ENCODE peak calls at places on chromosome 1, in six cellular contexts. Z is neuronal stem cell, T is IMR-90, M is H9, B is mesenchymal stem cell, C is H1. E is an unnamed sample.

GRCh38 chr1:84156210-84156621 is 12.1 kb downstream of the PRKACB start:
- DNase-seq in Z (no peak), T (peak), M (no peak), B (peak), C (no peak), E (no peak)

GRCh38 chr1:37020653-37021277 is 13.6 kb downstream of the GRIK3 start:
- DNase-seq in Z (peak), T (no peak), M (peak), B (no peak), C (peak), E (peak)

GRCh38 chr1:39788758-39789570 is at the start of gene BMP8B:
- DNase-seq in Z (no peak), T (no peak), M (peak), B (peak), C (peak), E (peak)

GRCh38 chr1:236590553-236591150 is 13.7 kb downstream of the HEATR1 start:
- DNase-seq in Z (no peak), T (no peak), M (no peak), B (no peak), C (no peak), E (no peak)

GRCh38 chr1:77636864-77637263 is 45.6 kb downstream of the ZZZ3 start:
- DNase-seq in Z (no peak), T (no peak), M (peak), B (no peak), C (no peak), E (peak)

GRCh38 chr1:83574749-83575148 is 424.2 kb downstream of the TTLL7 start:
- DNase-seq in Z (peak), T (no peak), M (no peak), B (no peak), C (no peak), E (no peak)

GRCh38 chr1:10398278-10398733 is 558 bp upstream of the PGD start:
- DNase-seq in Z (no peak), T (no peak), M (no peak), B (no peak), C (no peak), E (no peak)

GRCh38 chr1:203545032-203545816 is 51.3 kb downstream of the OPTC start:
- DNase-seq in Z (no peak), T (no peak), M (no peak), B (no peak), C (no peak), E (no peak)

GRCh38 chr1:117670996-117671780 is 65.3 kb downstream of the TENT5C start:
- DNase-seq in Z (no peak), T (no peak), M (peak), B (no peak), C (no peak), E (no peak)

GRCh38 chr1:211345719-211346118 is 19.1 kb downstream of the TRAF5 start:
- DNase-seq in Z (peak), T (peak), M (peak), B (no peak), C (no peak), E (peak)

GRCh38 chr1:2535981-2536380 is 5.9 kb upstream of the HES5 start:
- DNase-seq in Z (no peak), T (no peak), M (no peak), B (no peak), C (no peak), E (no peak)

GRCh38 chr1:172751668-172752067 is 92.8 kb downstream of the FASLG start:
- DNase-seq in Z (no peak), T (no peak), M (no peak), B (no peak), C (no peak), E (no peak)

GRCh38 chr1:29395724-29396437 is 159.6 kb downstream of the PTPRU start:
- DNase-seq in Z (no peak), T (no peak), M (no peak), B (no peak), C (no peak), E (no peak)

DNA sequence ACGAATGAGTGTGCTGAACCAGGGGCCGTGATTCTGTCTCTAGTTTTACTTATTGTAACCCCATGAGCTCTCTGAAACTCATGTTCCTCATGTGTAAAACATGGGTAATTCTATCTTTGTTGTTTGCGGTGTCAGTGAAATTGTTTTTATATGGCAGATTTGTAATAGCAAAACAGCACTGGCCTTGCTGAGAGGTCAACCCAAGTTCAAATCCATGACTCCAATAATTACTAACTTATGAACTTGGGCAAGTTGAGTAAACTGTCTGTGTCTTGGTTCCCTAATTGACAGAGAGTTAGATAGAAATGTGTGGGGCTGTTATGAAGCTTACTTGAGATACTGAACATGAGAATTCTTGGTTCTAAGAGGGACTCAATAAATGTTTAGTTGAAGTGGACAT is 17.8 kb downstream of the C1orf116 start:
- DNase-seq in Z (no peak), T (no peak), M (no peak), B (no peak), C (no peak), E (no peak)
- H2BK15ac ChIP-seq in Z (no peak), T (no peak), M (no peak), B (no peak), C (no peak), E (no peak)

GRCh38 chr1:32336963-32337675 is 1.1 kb upstream of the MARCKSL1 start:
- DNase-seq in Z (no peak), T (peak), M (no peak), B (peak), C (no peak), E (no peak)
- H3K27ac ChIP-seq in Z (no peak), T (no peak), M (no peak), B (no peak), C (no peak), E (no peak)

GRCh38 chr1:99304725-99305282 is 40.5 kb downstream of the PLPPR4 start:
- DNase-seq in Z (no peak), T (no peak), M (no peak), B (no peak), C (no peak), E (no peak)
- H2BK15ac ChIP-seq in Z (no peak), T (no peak), M (no peak), B (no peak), C (no peak), E (no peak)

GRCh38 chr1:56496861-56497772 is 82.2 kb downstream of the PLPP3 start:
- DNase-seq in Z (no peak), T (no peak), M (no peak), B (no peak), C (no peak), E (no peak)

GRCh38 chr1:56494306-56494705 is 85.1 kb downstream of the PLPP3 start:
- DNase-seq in Z (no peak), T (no peak), M (no peak), B (no peak), C (no peak), E (peak)

GRCh38 chr1:56495538-56495937 is 83.8 kb downstream of the PLPP3 start:
- DNase-seq in Z (no peak), T (no peak), M (no peak), B (no peak), C (no peak), E (no peak)

GRCh38 chr1:56493826-56494225 is 85.5 kb downstream of the PLPP3 start:
- DNase-seq in Z (no peak), T (no peak), M (no peak), B (no peak), C (no peak), E (no peak)

DNA sequence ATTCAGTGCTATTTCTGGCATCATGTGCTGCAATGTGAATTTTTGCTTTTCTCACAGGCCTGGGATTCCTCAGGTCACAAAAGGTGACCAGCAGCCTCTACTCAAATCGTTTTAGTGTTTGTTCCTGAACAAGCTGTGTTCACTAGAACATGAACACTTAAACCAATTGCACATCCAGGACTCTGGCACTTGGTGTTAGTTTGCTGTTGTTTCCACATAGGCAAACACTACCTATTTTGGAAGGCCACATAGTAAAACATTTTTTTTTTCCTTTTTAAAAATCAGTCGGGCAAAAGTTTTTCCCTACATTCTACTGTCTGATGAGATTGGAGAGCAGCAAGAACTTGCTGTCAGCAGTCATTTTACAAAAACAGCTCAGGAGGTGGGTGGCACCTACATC is 83.2 kb downstream of the PLPP3 start:
- DNase-seq in Z (no peak), T (no peak), M (no peak), B (no peak), C (no peak), E (no peak)
- H3K27ac ChIP-seq in Z (no peak), T (no peak), M (no peak), B (no peak), C (no peak), E (no peak)

DNA sequence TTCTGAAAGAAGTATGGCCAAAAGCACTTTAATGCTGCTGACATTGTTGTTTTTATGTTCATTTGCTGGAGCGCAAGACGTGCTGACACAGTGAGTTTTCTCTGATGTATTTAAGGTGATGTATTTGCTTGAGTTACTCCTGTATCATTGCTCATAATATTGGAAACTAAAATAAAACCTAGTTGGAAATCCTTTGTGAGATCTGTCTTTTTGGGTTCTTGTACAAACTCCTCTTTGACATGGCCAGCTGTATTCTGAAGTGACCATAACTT is 6.0 kb upstream of the MIIP start:
- DNase-seq in Z (no peak), T (no peak), M (no peak), B (no peak), C (no peak), E (no peak)
- H2BK15ac ChIP-seq in Z (no peak), T (no peak), M (no peak), B (no peak), C (no peak), E (no peak)

GRCh38 chr1:108695515-108695914 is 3.4 kb downstream of the PRPF38B start:
- DNase-seq in Z (no peak), T (no peak), M (no peak), B (no peak), C (no peak), E (no peak)
- H3K27ac ChIP-seq in Z (no peak), T (no peak), M (no peak), B (no peak), C (no peak), E (no peak)

E was measured in mesendoderm.